ENCODE peak calls at places on chromosomes 16 and 17, in four cellular contexts. One of them, this sample, is unnamed.

GRCh38 chr17:80737106-80738019 is 192.7 kb downstream of the RPTOR start:
- DNase-seq in activated CD8-positive, alpha-beta T cell treated with anti-CD3 and anti-CD28 coated beads for 36 hours: peak
- DNase-seq in progenitor cell of endocrine pancreas: no peak
- DNase-seq in fibroblast of mammary gland: no peak
- DNase-seq in this sample: no peak

GRCh38 chr17:18182978-18183333 is 672 bp upstream of the ALKBH5 start:
- DNase-seq in fibroblast of mammary gland: no peak
- DNase-seq in activated CD8-positive, alpha-beta T cell treated with anti-CD3 and anti-CD28 coated beads for 36 hours: peak
- DNase-seq in progenitor cell of endocrine pancreas: peak
- DNase-seq in this sample: peak

GRCh38 chr16:31055613-31056012 is 18.4 kb downstream of the ZNF668 start:
- DNase-seq in progenitor cell of endocrine pancreas: no peak
- DNase-seq in activated CD8-positive, alpha-beta T cell treated with anti-CD3 and anti-CD28 coated beads for 36 hours: no peak
- DNase-seq in fibroblast of mammary gland: no peak
- DNase-seq in this sample: no peak

GRCh38 chr17:58756246-58757161 is 850 bp downstream of the PPM1E start:
- DNase-seq in fibroblast of mammary gland: no peak
- DNase-seq in activated CD8-positive, alpha-beta T cell treated with anti-CD3 and anti-CD28 coated beads for 36 hours: peak
- DNase-seq in progenitor cell of endocrine pancreas: no peak
- DNase-seq in this sample: peak

GRCh38 chr17:19003966-19004600 is 481 bp downstream of the FAM83G start:
- DNase-seq in activated CD8-positive, alpha-beta T cell treated with anti-CD3 and anti-CD28 coated beads for 36 hours: peak
- DNase-seq in progenitor cell of endocrine pancreas: peak
- DNase-seq in fibroblast of mammary gland: peak
- DNase-seq in this sample: no peak

GRCh38 chr17:80878876-80879722 is 112.5 kb upstream of the CHMP6 start:
- DNase-seq in activated CD8-positive, alpha-beta T cell treated with anti-CD3 and anti-CD28 coated beads for 36 hours: no peak
- DNase-seq in fibroblast of mammary gland: no peak
- DNase-seq in progenitor cell of endocrine pancreas: no peak
- DNase-seq in this sample: no peak

GRCh38 chr17:7408341-7408740 is 696 bp downstream of the NLGN2 start:
- DNase-seq in activated CD8-positive, alpha-beta T cell treated with anti-CD3 and anti-CD28 coated beads for 36 hours: peak
- DNase-seq in progenitor cell of endocrine pancreas: no peak
- DNase-seq in fibroblast of mammary gland: no peak
- DNase-seq in this sample: peak

GRCh38 chr16:31333686-31334649 is 21.0 kb upstream of the ITGAX start:
- DNase-seq in fibroblast of mammary gland: no peak
- DNase-seq in activated CD8-positive, alpha-beta T cell treated with anti-CD3 and anti-CD28 coated beads for 36 hours: peak
- DNase-seq in progenitor cell of endocrine pancreas: no peak
- DNase-seq in this sample: no peak

GRCh38 chr17:31226373-31226772 is 70.7 kb downstream of the OMG start:
- DNase-seq in activated CD8-positive, alpha-beta T cell treated with anti-CD3 and anti-CD28 coated beads for 36 hours: peak
- DNase-seq in progenitor cell of endocrine pancreas: no peak
- DNase-seq in fibroblast of mammary gland: no peak
- DNase-seq in this sample: no peak

GRCh38 chr16:65481956-65482355 is 360.1 kb upstream of the CDH11 start:
- DNase-seq in fibroblast of mammary gland: no peak
- DNase-seq in progenitor cell of endocrine pancreas: no peak
- DNase-seq in activated CD8-positive, alpha-beta T cell treated with anti-CD3 and anti-CD28 coated beads for 36 hours: no peak
- DNase-seq in this sample: no peak

GRCh38 chr17:30824002-30824355 is 513 bp downstream of the CRLF3 start:
- DNase-seq in activated CD8-positive, alpha-beta T cell treated with anti-CD3 and anti-CD28 coated beads for 36 hours: peak
- DNase-seq in progenitor cell of endocrine pancreas: no peak
- DNase-seq in fibroblast of mammary gland: no peak
- DNase-seq in this sample: peak

GRCh38 chr17:78273813-78274212 is 42.4 kb downstream of the TMEM235 start:
- DNase-seq in fibroblast of mammary gland: no peak
- DNase-seq in progenitor cell of endocrine pancreas: no peak
- DNase-seq in activated CD8-positive, alpha-beta T cell treated with anti-CD3 and anti-CD28 coated beads for 36 hours: no peak
- DNase-seq in this sample: no peak

GRCh38 chr17:45288825-45289224 is 26.9 kb upstream of the SPATA32 start:
- DNase-seq in progenitor cell of endocrine pancreas: no peak
- DNase-seq in fibroblast of mammary gland: no peak
- DNase-seq in activated CD8-positive, alpha-beta T cell treated with anti-CD3 and anti-CD28 coated beads for 36 hours: no peak
- DNase-seq in this sample: no peak

GRCh38 chr17:80146121-80147034 is 550 bp downstream of the EIF4A3 start:
- DNase-seq in progenitor cell of endocrine pancreas: peak
- DNase-seq in fibroblast of mammary gland: no peak
- DNase-seq in activated CD8-positive, alpha-beta T cell treated with anti-CD3 and anti-CD28 coated beads for 36 hours: peak
- DNase-seq in this sample: no peak

GRCh38 chr17:45043268-45043681 is 8.2 kb downstream of the DCAKD start:
- DNase-seq in fibroblast of mammary gland: no peak
- DNase-seq in progenitor cell of endocrine pancreas: no peak
- DNase-seq in activated CD8-positive, alpha-beta T cell treated with anti-CD3 and anti-CD28 coated beads for 36 hours: no peak
- DNase-seq in this sample: no peak

GRCh38 chr16:61892531-61892930 is 143.7 kb downstream of the CDH8 start:
- DNase-seq in fibroblast of mammary gland: no peak
- DNase-seq in activated CD8-positive, alpha-beta T cell treated with anti-CD3 and anti-CD28 coated beads for 36 hours: no peak
- DNase-seq in progenitor cell of endocrine pancreas: no peak
- DNase-seq in this sample: no peak

GRCh38 chr16:1465567-1465915 is 9.3 kb downstream of the CLCN7 start:
- DNase-seq in progenitor cell of endocrine pancreas: no peak
- DNase-seq in activated CD8-positive, alpha-beta T cell treated with anti-CD3 and anti-CD28 coated beads for 36 hours: no peak
- DNase-seq in fibroblast of mammary gland: no peak
- DNase-seq in this sample: no peak

GRCh38 chr16:241866-242265 is 7.2 kb downstream of the FAM234A start:
- DNase-seq in progenitor cell of endocrine pancreas: no peak
- DNase-seq in fibroblast of mammary gland: no peak
- DNase-seq in activated CD8-positive, alpha-beta T cell treated with anti-CD3 and anti-CD28 coated beads for 36 hours: no peak
- DNase-seq in this sample: no peak

GRCh38 chr16:4064950-4065352 is 51.3 kb downstream of the ADCY9 start:
- DNase-seq in progenitor cell of endocrine pancreas: no peak
- DNase-seq in fibroblast of mammary gland: no peak
- DNase-seq in activated CD8-positive, alpha-beta T cell treated with anti-CD3 and anti-CD28 coated beads for 36 hours: peak
- DNase-seq in this sample: no peak

GRCh38 chr17:68457168-68457538 is at the start of gene WIPI1:
- DNase-seq in activated CD8-positive, alpha-beta T cell treated with anti-CD3 and anti-CD28 coated beads for 36 hours: peak
- DNase-seq in progenitor cell of endocrine pancreas: no peak
- DNase-seq in fibroblast of mammary gland: no peak
- DNase-seq in this sample: no peak

GRCh38 chr17:44752953-44753861 is 5.6 kb upstream of the ADAM11 start:
- DNase-seq in fibroblast of mammary gland: no peak
- DNase-seq in activated CD8-positive, alpha-beta T cell treated with anti-CD3 and anti-CD28 coated beads for 36 hours: no peak
- DNase-seq in progenitor cell of endocrine pancreas: no peak
- DNase-seq in this sample: no peak

GRCh38 chr16:86857807-86858206 is 279.5 kb downstream of the FOXL1 start:
- DNase-seq in progenitor cell of endocrine pancreas: no peak
- DNase-seq in fibroblast of mammary gland: no peak
- DNase-seq in activated CD8-positive, alpha-beta T cell treated with anti-CD3 and anti-CD28 coated beads for 36 hours: no peak
- DNase-seq in this sample: no peak

GRCh38 chr16:88430524-88431446 is 22.3 kb upstream of the ZFPM1 start:
- DNase-seq in fibroblast of mammary gland: no peak
- DNase-seq in progenitor cell of endocrine pancreas: no peak
- DNase-seq in activated CD8-positive, alpha-beta T cell treated with anti-CD3 and anti-CD28 coated beads for 36 hours: peak
- DNase-seq in this sample: no peak

GRCh38 chr17:73683788-73684582 is 39.7 kb upstream of the SDK2 start:
- DNase-seq in fibroblast of mammary gland: no peak
- DNase-seq in activated CD8-positive, alpha-beta T cell treated with anti-CD3 and anti-CD28 coated beads for 36 hours: no peak
- DNase-seq in progenitor cell of endocrine pancreas: no peak
- DNase-seq in this sample: no peak

GRCh38 chr17:59668816-59669215 is 38.4 kb downstream of the PTRH2 start:
- DNase-seq in activated CD8-positive, alpha-beta T cell treated with anti-CD3 and anti-CD28 coated beads for 36 hours: no peak
- DNase-seq in fibroblast of mammary gland: peak
- DNase-seq in progenitor cell of endocrine pancreas: no peak
- DNase-seq in this sample: no peak

GRCh38 chr17:16649585-16649984 is 4.1 kb downstream of the ZNF624 start:
- DNase-seq in progenitor cell of endocrine pancreas: no peak
- DNase-seq in fibroblast of mammary gland: no peak
- DNase-seq in activated CD8-positive, alpha-beta T cell treated with anti-CD3 and anti-CD28 coated beads for 36 hours: no peak
- DNase-seq in this sample: no peak

DNA sequence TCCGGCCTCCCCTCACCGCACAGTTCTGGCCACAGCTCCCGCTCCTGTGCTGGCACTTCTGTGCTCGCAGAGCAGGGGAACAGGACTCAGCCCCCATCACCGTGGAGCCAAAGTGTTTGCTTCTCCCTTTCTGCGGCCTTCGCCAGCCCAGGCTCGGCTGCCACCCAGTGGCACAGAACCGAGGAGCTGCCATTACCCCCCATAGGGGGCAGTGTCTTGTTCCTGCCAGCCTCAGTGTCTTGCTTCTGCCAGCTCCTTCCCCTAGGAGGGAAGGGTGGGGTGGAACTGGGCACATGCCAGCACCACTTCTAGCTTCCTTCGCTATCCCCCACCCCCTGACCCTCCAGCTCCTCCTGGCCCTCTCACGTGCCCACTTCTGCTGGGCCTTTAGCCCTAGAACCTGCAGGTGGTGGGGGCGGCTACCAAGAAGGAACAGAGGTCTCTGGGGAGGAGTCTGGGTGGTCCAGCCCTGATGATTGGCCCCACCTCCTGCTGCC is 645 bp upstream of the ELMO3 start:
- DNase-seq in activated CD8-positive, alpha-beta T cell treated with anti-CD3 and anti-CD28 coated beads for 36 hours: peak
- DNase-seq in progenitor cell of endocrine pancreas: no peak
- DNase-seq in fibroblast of mammary gland: peak
- DNase-seq in this sample: no peak
- TF ChIP-seq CTCF in activated CD8-positive, alpha-beta T cell treated with anti-CD3 and anti-CD28 coated beads for 36 hours: peak
- TF ChIP-seq CTCF in progenitor cell of endocrine pancreas: peak
- TF ChIP-seq CTCF in fibroblast of mammary gland: peak
- TF ChIP-seq CTCF in this sample: peak

GRCh38 chr16:58513874-58514273 is 1.4 kb upstream of the SETD6 start:
- DNase-seq in fibroblast of mammary gland: no peak
- DNase-seq in activated CD8-positive, alpha-beta T cell treated with anti-CD3 and anti-CD28 coated beads for 36 hours: no peak
- DNase-seq in progenitor cell of endocrine pancreas: no peak
- DNase-seq in this sample: no peak

GRCh38 chr16:58518083-58518979 is 3.0 kb downstream of the SETD6 start:
- DNase-seq in activated CD8-positive, alpha-beta T cell treated with anti-CD3 and anti-CD28 coated beads for 36 hours: no peak
- DNase-seq in progenitor cell of endocrine pancreas: no peak
- DNase-seq in fibroblast of mammary gland: no peak
- DNase-seq in this sample: no peak

GRCh38 chr16:58516768-58517107 is 1.4 kb downstream of the SETD6 start:
- DNase-seq in activated CD8-positive, alpha-beta T cell treated with anti-CD3 and anti-CD28 coated beads for 36 hours: no peak
- DNase-seq in progenitor cell of endocrine pancreas: no peak
- DNase-seq in fibroblast of mammary gland: no peak
- DNase-seq in this sample: no peak

GRCh38 chr16:58515871-58516767 is 802 bp downstream of the SETD6 start:
- DNase-seq in activated CD8-positive, alpha-beta T cell treated with anti-CD3 and anti-CD28 coated beads for 36 hours: peak
- DNase-seq in progenitor cell of endocrine pancreas: no peak
- DNase-seq in fibroblast of mammary gland: no peak
- DNase-seq in this sample: no peak

GRCh38 chr16:58515125-58515870 is at the start of gene SETD6:
- DNase-seq in fibroblast of mammary gland: peak
- DNase-seq in activated CD8-positive, alpha-beta T cell treated with anti-CD3 and anti-CD28 coated beads for 36 hours: peak
- DNase-seq in progenitor cell of endocrine pancreas: peak
- DNase-seq in this sample: peak
- TF ChIP-seq CTCF in fibroblast of mammary gland: no peak
- TF ChIP-seq CTCF in activated CD8-positive, alpha-beta T cell treated with anti-CD3 and anti-CD28 coated beads for 36 hours: no peak
- TF ChIP-seq CTCF in progenitor cell of endocrine pancreas: peak
- TF ChIP-seq CTCF in this sample: peak

GRCh38 chr17:28570716-28571254 is 539 bp downstream of the PIGS start:
- DNase-seq in progenitor cell of endocrine pancreas: no peak
- DNase-seq in fibroblast of mammary gland: no peak
- DNase-seq in activated CD8-positive, alpha-beta T cell treated with anti-CD3 and anti-CD28 coated beads for 36 hours: peak
- DNase-seq in this sample: peak

GRCh38 chr17:28572294-28573099 is 1.2 kb upstream of the PIGS start:
- DNase-seq in fibroblast of mammary gland: no peak
- DNase-seq in activated CD8-positive, alpha-beta T cell treated with anti-CD3 and anti-CD28 coated beads for 36 hours: no peak
- DNase-seq in progenitor cell of endocrine pancreas: no peak
- DNase-seq in this sample: no peak

GRCh38 chr17:28569446-28569845 is 1.9 kb downstream of the PIGS start:
- DNase-seq in fibroblast of mammary gland: no peak
- DNase-seq in progenitor cell of endocrine pancreas: no peak
- DNase-seq in activated CD8-positive, alpha-beta T cell treated with anti-CD3 and anti-CD28 coated beads for 36 hours: no peak
- DNase-seq in this sample: no peak

GRCh38 chr17:28573521-28573920 is 2.2 kb upstream of the PIGS start:
- DNase-seq in fibroblast of mammary gland: no peak
- DNase-seq in progenitor cell of endocrine pancreas: no peak
- DNase-seq in activated CD8-positive, alpha-beta T cell treated with anti-CD3 and anti-CD28 coated beads for 36 hours: no peak
- DNase-seq in this sample: no peak

DNA sequence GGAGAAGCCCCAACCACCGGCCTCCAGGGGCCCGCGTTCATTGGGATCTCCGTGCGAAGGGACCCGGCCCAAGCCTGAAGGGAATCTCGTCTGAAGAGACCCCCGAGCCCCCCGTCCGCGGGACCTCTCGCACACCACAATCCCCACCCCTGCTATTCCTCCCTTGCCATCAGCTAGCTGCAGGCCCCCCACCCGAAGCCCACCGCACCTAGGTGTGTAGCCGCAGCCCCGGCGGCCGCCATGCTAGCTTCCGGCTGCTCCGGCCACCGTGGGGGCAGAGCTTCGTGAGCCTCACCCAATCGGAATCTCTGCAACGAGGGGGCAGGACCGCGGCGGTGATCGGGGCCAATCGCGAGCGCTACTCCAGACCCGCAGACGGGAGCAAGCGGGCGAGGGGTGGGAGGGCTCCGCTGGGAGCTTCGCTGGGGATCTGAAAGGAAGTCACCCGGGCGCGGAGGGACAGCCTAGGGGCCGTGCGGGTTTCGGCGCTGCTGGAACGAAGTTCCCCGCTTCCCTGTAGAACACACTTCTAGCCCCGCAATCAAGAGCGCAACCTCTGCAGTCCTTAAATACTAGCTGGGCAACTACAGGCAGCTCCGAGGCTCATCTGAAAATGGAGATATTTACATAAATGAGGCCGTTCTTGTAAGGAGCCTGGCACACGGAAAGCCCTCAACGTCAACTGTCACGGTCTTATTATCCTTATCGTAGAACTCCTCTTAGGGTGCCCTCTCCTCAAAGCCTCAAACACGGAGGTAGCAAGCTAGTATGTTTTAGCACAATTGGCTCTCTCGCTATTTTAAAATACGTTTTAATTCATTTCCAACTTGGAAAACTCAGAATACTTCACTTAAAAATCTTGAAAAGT is at the start of gene PIGS:
- DNase-seq in activated CD8-positive, alpha-beta T cell treated with anti-CD3 and anti-CD28 coated beads for 36 hours: peak
- DNase-seq in progenitor cell of endocrine pancreas: peak
- DNase-seq in fibroblast of mammary gland: peak
- DNase-seq in this sample: peak
- TF ChIP-seq CTCF in activated CD8-positive, alpha-beta T cell treated with anti-CD3 and anti-CD28 coated beads for 36 hours: no peak
- TF ChIP-seq CTCF in progenitor cell of endocrine pancreas: no peak
- TF ChIP-seq CTCF in fibroblast of mammary gland: no peak
- TF ChIP-seq CTCF in this sample: no peak

DNA sequence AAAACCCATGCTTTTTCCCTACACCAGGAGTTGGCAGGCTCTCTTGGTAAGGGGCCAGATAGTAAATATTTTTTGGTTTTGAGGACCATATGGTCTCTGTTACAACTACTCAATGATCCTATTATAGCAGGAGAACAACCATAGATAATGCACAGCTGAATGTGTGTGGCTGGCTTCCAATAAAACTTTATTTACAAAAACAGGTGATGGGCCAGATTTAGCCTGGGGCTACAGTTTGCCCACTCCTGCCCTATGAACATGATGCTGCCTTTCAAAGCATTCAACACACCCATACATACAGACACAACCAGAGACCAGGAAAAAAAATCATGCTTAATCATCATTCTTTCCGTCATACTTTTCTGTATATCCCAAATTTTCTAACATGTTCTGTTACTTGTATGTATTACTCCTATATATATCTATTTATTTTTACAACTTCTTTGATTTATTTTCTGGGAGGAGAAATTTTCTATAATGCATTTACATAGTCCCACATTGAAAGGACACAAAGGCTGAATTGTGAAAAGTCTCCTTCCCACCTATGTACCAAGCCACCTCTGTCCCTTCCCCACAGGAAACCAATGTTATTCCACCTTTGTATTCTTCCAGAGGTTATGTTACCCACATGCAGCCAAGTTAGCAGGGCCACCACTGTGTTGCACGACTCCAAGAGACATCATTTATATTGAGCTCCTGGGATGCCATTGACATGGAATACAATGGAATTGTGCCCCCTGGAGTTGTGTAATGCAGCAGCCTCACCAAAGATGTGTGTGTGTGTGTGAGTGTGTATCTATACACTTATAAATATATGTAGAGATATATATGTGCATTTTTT is 21.9 kb upstream of the MSI2 start:
- DNase-seq in activated CD8-positive, alpha-beta T cell treated with anti-CD3 and anti-CD28 coated beads for 36 hours: no peak
- DNase-seq in progenitor cell of endocrine pancreas: no peak
- DNase-seq in fibroblast of mammary gland: no peak
- DNase-seq in this sample: no peak
- TF ChIP-seq CTCF in activated CD8-positive, alpha-beta T cell treated with anti-CD3 and anti-CD28 coated beads for 36 hours: no peak
- TF ChIP-seq CTCF in progenitor cell of endocrine pancreas: no peak
- TF ChIP-seq CTCF in fibroblast of mammary gland: no peak
- TF ChIP-seq CTCF in this sample: no peak

This sample was measured in glutamatergic neuron.